ENCODE peak calls at places on chromosomes 5 and 9, in four cellular contexts. One of them, this sample, is unnamed.

GRCh38 chr5:39283231-39283818 is 64.0 kb upstream of the FYB1 start:
- DNase-seq in GM12878: no peak
- DNase-seq in HepG2: peak
- DNase-seq in K562: peak
- DNase-seq in this sample: peak

GRCh38 chr5:37926732-37927131 is 86.9 kb upstream of the GDNF start:
- DNase-seq in GM12878: no peak
- DNase-seq in HepG2: no peak
- DNase-seq in K562: no peak
- DNase-seq in this sample: no peak

GRCh38 chr9:78044189-78044588 is 12.6 kb upstream of the GNAQ start:
- DNase-seq in GM12878: no peak
- DNase-seq in HepG2: no peak
- DNase-seq in K562: no peak
- DNase-seq in this sample: no peak

GRCh38 chr9:37953775-37954437 is 50.0 kb upstream of the SLC25A51 start:
- DNase-seq in GM12878: peak
- DNase-seq in HepG2: no peak
- DNase-seq in K562: peak
- DNase-seq in this sample: no peak

GRCh38 chr5:179836225-179837019 is 15.7 kb downstream of the SQSTM1 start:
- DNase-seq in GM12878: no peak
- DNase-seq in HepG2: no peak
- DNase-seq in K562: no peak
- DNase-seq in this sample: no peak

GRCh38 chr5:23451156-23451555 is 56.3 kb upstream of the PRDM9 start:
- DNase-seq in GM12878: no peak
- DNase-seq in HepG2: no peak
- DNase-seq in K562: no peak
- DNase-seq in this sample: no peak

GRCh38 chr9:116627433-116627832 is 59.7 kb upstream of the TRIM32 start:
- DNase-seq in GM12878: no peak
- DNase-seq in HepG2: no peak
- DNase-seq in K562: no peak
- DNase-seq in this sample: no peak

GRCh38 chr9:136975624-136976023 is 1.7 kb upstream of the PTGDS start:
- DNase-seq in GM12878: no peak
- DNase-seq in HepG2: peak
- DNase-seq in K562: peak
- DNase-seq in this sample: peak

GRCh38 chr5:178818094-178818493 is 41.7 kb upstream of the ZNF354B start:
- DNase-seq in GM12878: no peak
- DNase-seq in HepG2: no peak
- DNase-seq in K562: no peak
- DNase-seq in this sample: no peak

GRCh38 chr9:123089040-123089439 is 55.6 kb downstream of the GPR21 start:
- DNase-seq in GM12878: no peak
- DNase-seq in HepG2: no peak
- DNase-seq in K562: no peak
- DNase-seq in this sample: no peak

GRCh38 chr9:134208981-134209725 is 44.8 kb upstream of the RNU6ATAC start:
- DNase-seq in GM12878: no peak
- DNase-seq in HepG2: no peak
- DNase-seq in K562: no peak
- DNase-seq in this sample: no peak

GRCh38 chr5:132635873-132636272 is 22.1 kb upstream of the IL13 start:
- DNase-seq in GM12878: peak
- DNase-seq in HepG2: no peak
- DNase-seq in K562: no peak
- DNase-seq in this sample: no peak

GRCh38 chr5:137282216-137282615 is 216.9 kb downstream of the SPOCK1 start:
- DNase-seq in GM12878: no peak
- DNase-seq in HepG2: no peak
- DNase-seq in K562: no peak
- DNase-seq in this sample: no peak

GRCh38 chr9:92974161-92974661 is 26.9 kb downstream of the FGD3 start:
- DNase-seq in GM12878: no peak
- DNase-seq in HepG2: peak
- DNase-seq in K562: no peak
- DNase-seq in this sample: no peak

GRCh38 chr5:1341863-1342262 is 3.0 kb downstream of the CLPTM1L start:
- DNase-seq in GM12878: no peak
- DNase-seq in HepG2: no peak
- DNase-seq in K562: no peak
- DNase-seq in this sample: no peak

GRCh38 chr5:151213803-151214613 is 9.9 kb downstream of the CCDC69 start:
- DNase-seq in GM12878: peak
- DNase-seq in HepG2: peak
- DNase-seq in K562: peak
- DNase-seq in this sample: peak

GRCh38 chr5:74679968-74680367 is 5.1 kb upstream of the HEXB start:
- DNase-seq in GM12878: no peak
- DNase-seq in HepG2: no peak
- DNase-seq in K562: no peak
- DNase-seq in this sample: no peak

GRCh38 chr5:132489051-132489770 is 1.4 kb downstream of the IRF1 start:
- DNase-seq in GM12878: no peak
- DNase-seq in HepG2: no peak
- DNase-seq in K562: peak
- DNase-seq in this sample: no peak

GRCh38 chr9:68998344-68998743 is 15.6 kb downstream of the PRKACG start:
- DNase-seq in GM12878: no peak
- DNase-seq in HepG2: no peak
- DNase-seq in K562: no peak
- DNase-seq in this sample: no peak

GRCh38 chr5:77379558-77380061 is 112.5 kb downstream of the WDR41 start:
- DNase-seq in GM12878: peak
- DNase-seq in HepG2: no peak
- DNase-seq in K562: no peak
- DNase-seq in this sample: no peak

GRCh38 chr9:131732636-131733340 is 7.1 kb downstream of the RAPGEF1 start:
- DNase-seq in GM12878: no peak
- DNase-seq in HepG2: no peak
- DNase-seq in K562: no peak
- DNase-seq in this sample: no peak

GRCh38 chr9:121324316-121324715 is 45.7 kb downstream of the STOM start:
- DNase-seq in GM12878: no peak
- DNase-seq in HepG2: no peak
- DNase-seq in K562: no peak
- DNase-seq in this sample: no peak

GRCh38 chr5:73777192-73777591 is 151.2 kb downstream of the ARHGEF28 start:
- DNase-seq in GM12878: no peak
- DNase-seq in HepG2: no peak
- DNase-seq in K562: no peak
- DNase-seq in this sample: no peak

GRCh38 chr5:57316798-57317327 is 143.0 kb downstream of the GPBP1 start:
- DNase-seq in GM12878: no peak
- DNase-seq in HepG2: no peak
- DNase-seq in K562: no peak
- DNase-seq in this sample: no peak

GRCh38 chr5:45507174-45507573 is 189.0 kb downstream of the HCN1 start:
- DNase-seq in GM12878: no peak
- DNase-seq in HepG2: no peak
- DNase-seq in K562: no peak
- DNase-seq in this sample: no peak

GRCh38 chr5:100965291-100965690 is 62.2 kb upstream of the ST8SIA4 start:
- DNase-seq in GM12878: no peak
- DNase-seq in HepG2: no peak
- DNase-seq in K562: no peak
- DNase-seq in this sample: no peak

GRCh38 chr5:100974082-100974481 is 71.0 kb upstream of the ST8SIA4 start:
- DNase-seq in GM12878: no peak
- DNase-seq in HepG2: no peak
- DNase-seq in K562: no peak
- DNase-seq in this sample: no peak

DNA sequence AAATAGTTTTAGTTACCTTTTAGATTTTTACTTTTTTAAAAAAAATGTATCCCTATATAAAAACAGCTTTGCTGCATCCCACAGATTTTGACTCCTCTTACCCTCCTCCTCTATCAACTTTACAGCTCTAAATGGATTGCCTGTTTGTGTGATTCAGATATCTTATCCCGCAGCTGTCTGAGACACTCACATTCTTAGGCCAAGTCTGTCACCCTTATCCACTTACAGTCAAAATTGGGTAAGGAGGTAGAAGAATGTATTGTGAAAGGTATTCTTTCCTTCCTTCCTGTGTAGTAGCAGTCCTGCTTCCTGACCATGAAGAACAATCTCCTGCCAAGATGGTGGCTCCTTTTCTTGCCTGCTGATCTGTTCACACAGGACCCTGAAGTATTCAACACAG is 67.6 kb upstream of the ST8SIA4 start:
- DNase-seq in GM12878: no peak
- DNase-seq in HepG2: no peak
- DNase-seq in K562: no peak
- DNase-seq in this sample: no peak
- TF ChIP-seq CBFB in GM12878: no peak
- TF ChIP-seq CBFB in HepG2: no peak
- TF ChIP-seq CBFB in K562: no peak
- TF ChIP-seq CBFB in this sample: no peak

GRCh38 chr9:107704791-107705190 is 215.2 kb upstream of the KLF4 start:
- DNase-seq in GM12878: no peak
- DNase-seq in HepG2: no peak
- DNase-seq in K562: no peak
- DNase-seq in this sample: no peak

GRCh38 chr9:107706706-107707105 is 217.1 kb upstream of the KLF4 start:
- DNase-seq in GM12878: no peak
- DNase-seq in HepG2: no peak
- DNase-seq in K562: no peak
- DNase-seq in this sample: no peak

GRCh38 chr9:107707419-107707837 is 217.9 kb upstream of the KLF4 start:
- DNase-seq in GM12878: no peak
- DNase-seq in HepG2: no peak
- DNase-seq in K562: no peak
- DNase-seq in this sample: no peak

GRCh38 chr9:107703651-107704050 is 214.1 kb upstream of the KLF4 start:
- DNase-seq in GM12878: no peak
- DNase-seq in HepG2: no peak
- DNase-seq in K562: no peak
- DNase-seq in this sample: no peak

DNA sequence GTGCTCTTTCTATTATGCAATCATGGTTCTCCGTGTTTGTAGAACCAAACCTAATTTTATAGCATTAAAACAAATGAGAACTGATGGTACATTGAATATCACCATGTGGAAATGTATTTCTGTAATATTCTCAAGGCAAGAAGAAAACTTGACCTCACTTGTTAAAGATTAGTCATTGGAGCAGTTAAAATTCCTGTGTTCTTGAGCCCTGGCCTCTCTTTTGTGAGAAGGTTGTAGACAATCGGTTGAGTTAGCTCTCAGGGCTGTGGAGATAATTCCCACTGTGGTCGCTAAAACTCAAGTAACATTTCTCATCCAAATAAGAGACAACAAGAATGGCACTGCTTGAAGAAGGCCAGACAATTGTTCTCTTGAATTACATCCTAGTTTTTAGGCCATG is 216.0 kb upstream of the KLF4 start:
- DNase-seq in GM12878: no peak
- DNase-seq in HepG2: no peak
- DNase-seq in K562: no peak
- DNase-seq in this sample: no peak
- TF ChIP-seq CBFB in GM12878: no peak
- TF ChIP-seq CBFB in HepG2: no peak
- TF ChIP-seq CBFB in K562: no peak
- TF ChIP-seq CBFB in this sample: no peak

GRCh38 chr9:96616817-96617438 is 2.7 kb downstream of the CDC14B start:
- DNase-seq in GM12878: no peak
- DNase-seq in HepG2: no peak
- DNase-seq in K562: no peak
- DNase-seq in this sample: no peak

GRCh38 chr9:96617439-96618185 is 2.0 kb downstream of the CDC14B start:
- DNase-seq in GM12878: no peak
- DNase-seq in HepG2: no peak
- DNase-seq in K562: no peak
- DNase-seq in this sample: peak

GRCh38 chr9:96619491-96620154 is at the start of gene CDC14B:
- DNase-seq in GM12878: no peak
- DNase-seq in HepG2: peak
- DNase-seq in K562: peak
- DNase-seq in this sample: peak

GRCh38 chr9:96619109-96619435 is 571 bp downstream of the CDC14B start:
- DNase-seq in GM12878: no peak
- DNase-seq in HepG2: no peak
- DNase-seq in K562: no peak
- DNase-seq in this sample: no peak

DNA sequence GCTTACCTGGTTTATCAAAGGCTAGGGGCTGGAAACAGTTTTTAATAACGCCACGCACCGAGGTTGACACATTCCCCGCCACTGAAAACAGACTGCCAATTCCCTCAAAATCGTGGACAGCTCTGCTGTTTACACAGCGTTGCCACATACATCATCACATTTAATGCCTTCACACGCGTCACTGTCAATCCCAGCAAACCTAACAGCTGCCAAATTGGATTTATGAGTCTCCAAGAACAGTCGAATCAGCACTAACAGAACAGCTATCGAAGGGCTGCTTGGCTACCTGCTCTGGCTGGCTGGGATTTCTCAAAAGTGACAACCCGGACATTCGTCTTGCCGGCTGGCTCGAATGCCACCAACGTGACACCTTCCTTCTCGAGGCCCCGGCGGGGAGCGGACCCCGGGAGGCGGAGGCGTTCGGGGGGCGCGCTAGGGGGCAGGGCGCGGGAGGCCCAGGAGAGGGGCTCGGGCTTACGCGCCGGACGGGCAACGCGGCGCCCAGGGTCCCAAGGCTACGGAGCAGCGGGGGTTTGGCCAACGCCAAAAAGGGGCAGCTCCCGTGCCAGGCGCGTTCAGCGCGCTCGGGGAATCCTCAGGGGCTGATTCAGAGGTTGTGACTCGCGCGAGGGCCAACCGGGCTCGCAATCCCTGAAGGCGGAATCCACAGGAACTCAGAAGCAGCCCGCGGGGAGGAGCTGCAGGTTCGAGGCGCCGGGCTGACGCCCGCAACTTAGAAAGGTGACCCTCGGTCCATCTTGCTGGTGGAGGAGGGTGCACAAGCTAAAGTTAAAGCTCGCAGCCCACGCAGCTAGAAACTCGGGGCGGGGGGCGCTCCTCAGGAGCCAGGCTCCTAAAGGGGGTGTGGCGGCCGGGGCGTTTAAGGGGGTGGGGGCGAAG is 1.2 kb downstream of the CDC14B start:
- DNase-seq in GM12878: no peak
- DNase-seq in HepG2: peak
- DNase-seq in K562: peak
- DNase-seq in this sample: peak
- TF ChIP-seq CBFB in GM12878: no peak
- TF ChIP-seq CBFB in HepG2: no peak
- TF ChIP-seq CBFB in K562: no peak
- TF ChIP-seq CBFB in this sample: no peak

DNA sequence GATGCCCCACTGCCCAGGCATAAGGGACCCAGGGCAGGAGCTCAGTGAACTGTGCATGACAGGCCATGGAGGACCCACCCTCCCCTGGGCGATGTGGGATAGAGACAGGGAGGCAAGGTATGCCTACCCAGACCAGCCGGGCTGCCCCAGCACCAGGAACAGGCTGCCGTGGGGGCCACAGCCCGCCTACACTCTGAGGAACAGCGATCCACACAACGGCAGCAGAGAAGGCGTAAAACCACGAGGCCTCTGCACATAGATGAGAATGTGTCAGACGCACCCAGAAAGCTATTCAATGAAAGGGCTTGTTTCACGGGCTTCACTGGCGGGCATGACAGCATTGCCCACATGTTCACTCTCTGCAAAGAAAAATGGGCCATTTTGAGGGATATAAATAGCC is 49.5 kb downstream of the SEMA4D start:
- DNase-seq in GM12878: no peak
- DNase-seq in HepG2: no peak
- DNase-seq in K562: no peak
- DNase-seq in this sample: no peak
- TF ChIP-seq CBFB in GM12878: no peak
- TF ChIP-seq CBFB in HepG2: no peak
- TF ChIP-seq CBFB in K562: no peak
- TF ChIP-seq CBFB in this sample: no peak